ENCODE peak calls at places on chromosome 6, in five cellular contexts. C, E, K, V and L are unnamed samples.

GRCh38 chr6:110357298-110357695 is 852 bp downstream of the METTL24 start:
- DNase-seq in C (no peak), E (no peak), K (no peak), V (no peak), L (no peak)

GRCh38 chr6:166228839-166229528 is 61.3 kb upstream of the TBXT start:
- DNase-seq in C (no peak), E (peak), K (no peak), V (no peak), L (no peak)

GRCh38 chr6:33445020-33445676 is 9.2 kb upstream of the ZBTB9 start:
- DNase-seq in C (no peak), E (no peak), K (no peak), V (no peak), L (no peak)

GRCh38 chr6:36679043-36679821 is 718 bp downstream of the CDKN1A start:
- DNase-seq in C (peak), E (peak), K (no peak), V (peak), L (peak)

GRCh38 chr6:1507251-1507650 is 102.5 kb upstream of the FOXC1 start:
- DNase-seq in C (no peak), E (no peak), K (no peak), V (no peak), L (no peak)

GRCh38 chr6:10369896-10370295 is 45.0 kb downstream of the TFAP2A start:
- DNase-seq in C (no peak), E (no peak), K (peak), V (no peak), L (no peak)

GRCh38 chr6:19137419-19138035 is 699.6 kb upstream of the ID4 start:
- DNase-seq in C (no peak), E (no peak), K (no peak), V (no peak), L (no peak)

GRCh38 chr6:146981981-146982380 is 222.2 kb upstream of the STXBP5 start:
- DNase-seq in C (no peak), E (no peak), K (no peak), V (no peak), L (no peak)

GRCh38 chr6:30163090-30163917 is at the start of gene TRIM15:
- DNase-seq in C (no peak), E (peak), K (no peak), V (peak), L (no peak)

GRCh38 chr6:44035621-44036020 is 91.6 kb downstream of the MRPL14 start:
- DNase-seq in C (no peak), E (no peak), K (no peak), V (no peak), L (no peak)
- TF ChIP-seq POLR2AphosphoS5 in C (no peak), E (no peak), K (no peak), V (no peak), L (no peak)

GRCh38 chr6:136036601-136037000 is 185.1 kb downstream of the PDE7B start:
- DNase-seq in C (no peak), E (no peak), K (no peak), V (no peak), L (no peak)

GRCh38 chr6:136035378-136036070 is 184.0 kb downstream of the PDE7B start:
- DNase-seq in C (no peak), E (no peak), K (no peak), V (no peak), L (no peak)

GRCh38 chr6:136037246-136037884 is 185.9 kb downstream of the PDE7B start:
- DNase-seq in C (no peak), E (no peak), K (no peak), V (no peak), L (no peak)

GRCh38 chr6:136034422-136034821 is 182.9 kb downstream of the PDE7B start:
- DNase-seq in C (no peak), E (peak), K (no peak), V (no peak), L (no peak)

DNA sequence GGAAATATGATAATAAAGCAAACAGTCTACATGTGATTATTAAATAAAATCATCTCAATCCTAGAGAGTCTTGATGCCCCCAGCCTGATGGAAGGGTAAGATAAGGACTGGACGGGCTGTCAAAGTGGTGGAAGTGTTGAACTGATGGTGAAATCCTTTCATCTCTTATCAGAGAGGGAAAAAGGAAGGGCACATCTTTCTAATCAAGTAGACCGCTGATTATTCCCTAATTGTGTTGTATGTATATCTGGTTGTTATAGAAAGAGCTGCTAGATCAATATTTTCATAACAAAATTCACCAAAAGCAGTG is 184.5 kb downstream of the PDE7B start:
- DNase-seq in C (no peak), E (no peak), K (no peak), V (no peak), L (no peak)
- TF ChIP-seq POLR2AphosphoS5 in C (no peak), E (no peak), K (no peak), V (no peak), L (no peak)

GRCh38 chr6:41709375-41709774 is 26.0 kb downstream of the TFEB start:
- DNase-seq in C (no peak), E (no peak), K (no peak), V (no peak), L (no peak)
- TF ChIP-seq POLR2AphosphoS5 in C (no peak), E (no peak), K (no peak), V (no peak), L (no peak)

GRCh38 chr6:54614499-54615195 is 231.9 kb upstream of the FAM83B start:
- DNase-seq in C (no peak), E (no peak), K (no peak), V (no peak), L (no peak)

GRCh38 chr6:54618597-54618996 is 228.0 kb upstream of the FAM83B start:
- DNase-seq in C (no peak), E (no peak), K (no peak), V (no peak), L (no peak)

GRCh38 chr6:54619102-54619501 is 227.5 kb upstream of the FAM83B start:
- DNase-seq in C (no peak), E (no peak), K (no peak), V (no peak), L (no peak)

GRCh38 chr6:54621285-54621684 is 225.3 kb upstream of the FAM83B start:
- DNase-seq in C (no peak), E (peak), K (peak), V (no peak), L (no peak)

DNA sequence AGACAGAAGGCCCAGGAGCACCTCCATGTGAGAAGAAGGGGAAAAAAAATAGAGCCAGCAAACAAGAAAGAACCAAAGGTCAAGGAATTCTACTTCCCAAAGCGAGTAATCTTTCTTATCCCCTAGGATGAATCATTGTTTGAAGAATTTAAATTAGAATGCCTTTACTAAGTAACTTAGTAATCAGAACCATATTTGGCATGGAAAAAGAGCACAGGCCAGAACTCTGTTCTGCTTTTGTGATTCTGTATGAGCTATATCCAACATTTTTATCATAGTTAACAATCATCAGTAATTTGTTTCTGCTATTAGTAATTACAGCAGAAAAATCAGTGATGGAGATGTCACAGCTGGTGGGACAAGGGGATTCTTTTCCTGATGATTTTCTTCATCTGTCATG is 228.8 kb upstream of the FAM83B start:
- DNase-seq in C (no peak), E (no peak), K (no peak), V (no peak), L (no peak)
- TF ChIP-seq POLR2AphosphoS5 in C (no peak), E (no peak), K (no peak), V (no peak), L (no peak)